ENCODE peak calls at places on chromosomes 4 and X, in seven cellular contexts. One of them, this sample, is unnamed.

GRCh38 chr4:189029961-189030360 is 890.7 kb downstream of the TRIML1 start:
- DNase-seq in tibial nerve: no peak
- DNase-seq in HCT116: no peak
- DNase-seq in NB4: no peak
- DNase-seq in spleen: no peak
- DNase-seq in K562: no peak
- DNase-seq in IMR-90: no peak
- DNase-seq in this sample: no peak

GRCh38 chrX:861335-861890 is 230.8 kb downstream of the SHOX start:
- DNase-seq in tibial nerve: no peak
- DNase-seq in HCT116: no peak
- DNase-seq in NB4: no peak
- DNase-seq in spleen: no peak
- DNase-seq in K562: no peak
- DNase-seq in IMR-90: no peak
- DNase-seq in this sample: no peak

GRCh38 chr4:6470502-6471302 is 1.7 kb downstream of the PPP2R2C start:
- DNase-seq in tibial nerve: no peak
- DNase-seq in HCT116: no peak
- DNase-seq in NB4: peak; percentile 53
- DNase-seq in spleen: peak; percentile 62
- DNase-seq in K562: peak; percentile 90
- DNase-seq in IMR-90: peak; percentile 7
- DNase-seq in this sample: peak; percentile 58

GRCh38 chr4:93659629-93660028 is 168.9 kb upstream of the ATOH1 start:
- DNase-seq in tibial nerve: no peak
- DNase-seq in HCT116: no peak
- DNase-seq in NB4: no peak
- DNase-seq in spleen: no peak
- DNase-seq in K562: no peak
- DNase-seq in IMR-90: peak; percentile 30
- DNase-seq in this sample: no peak

GRCh38 chrX:43969504-43970501 is 3.4 kb downstream of the NDP start:
- DNase-seq in tibial nerve: no peak
- DNase-seq in HCT116: no peak
- DNase-seq in NB4: peak; percentile 2
- DNase-seq in spleen: no peak
- DNase-seq in K562: no peak
- DNase-seq in IMR-90: peak; percentile 56
- DNase-seq in this sample: no peak

GRCh38 chr4:172521680-172522079 is 646.9 kb upstream of the GALNT7 start:
- DNase-seq in tibial nerve: no peak
- DNase-seq in HCT116: no peak
- DNase-seq in NB4: no peak
- DNase-seq in spleen: no peak
- DNase-seq in K562: no peak
- DNase-seq in IMR-90: no peak
- DNase-seq in this sample: no peak

GRCh38 chr4:6591305-6591704 is 16.3 kb downstream of the MAN2B2 start:
- DNase-seq in tibial nerve: no peak
- DNase-seq in HCT116: no peak
- DNase-seq in NB4: no peak
- DNase-seq in spleen: no peak
- DNase-seq in K562: peak; percentile 75
- DNase-seq in IMR-90: no peak
- DNase-seq in this sample: no peak

GRCh38 chr4:153206534-153206933 is 2.3 kb downstream of the TRIM2 start:
- DNase-seq in tibial nerve: no peak
- DNase-seq in HCT116: no peak
- DNase-seq in NB4: no peak
- DNase-seq in spleen: no peak
- DNase-seq in K562: no peak
- DNase-seq in IMR-90: no peak
- DNase-seq in this sample: no peak

GRCh38 chr4:92232566-92232965 is 71.2 kb upstream of the GRID2 start:
- DNase-seq in tibial nerve: no peak
- DNase-seq in HCT116: no peak
- DNase-seq in NB4: no peak
- DNase-seq in spleen: no peak
- DNase-seq in K562: no peak
- DNase-seq in IMR-90: peak; percentile 22
- DNase-seq in this sample: no peak

GRCh38 chr4:138576684-138577083 is 334.5 kb upstream of the SLC7A11 start:
- DNase-seq in tibial nerve: no peak
- DNase-seq in HCT116: peak; percentile 64
- DNase-seq in NB4: peak; percentile 50
- DNase-seq in spleen: no peak
- DNase-seq in K562: peak; percentile 8
- DNase-seq in IMR-90: peak; percentile 68
- DNase-seq in this sample: no peak

GRCh38 chr4:88963817-88964216 is 93.2 kb downstream of the FAM13A start:
- DNase-seq in tibial nerve: no peak
- DNase-seq in HCT116: no peak
- DNase-seq in NB4: peak; percentile 1
- DNase-seq in spleen: no peak
- DNase-seq in K562: no peak
- DNase-seq in IMR-90: peak; percentile 73
- DNase-seq in this sample: no peak

GRCh38 chrX:118974908-118975671 is 672 bp downstream of the LONRF3 start:
- DNase-seq in tibial nerve: no peak
- DNase-seq in HCT116: no peak
- DNase-seq in NB4: peak; percentile 74
- DNase-seq in spleen: peak; percentile 88
- DNase-seq in K562: peak; percentile 50
- DNase-seq in IMR-90: no peak
- DNase-seq in this sample: peak; percentile 74

GRCh38 chr4:16196482-16197393 is 29.5 kb downstream of the TAPT1 start:
- DNase-seq in tibial nerve: no peak
- DNase-seq in HCT116: peak; percentile 38
- DNase-seq in NB4: peak; percentile 50
- DNase-seq in spleen: no peak
- DNase-seq in K562: no peak
- DNase-seq in IMR-90: peak; percentile 65
- DNase-seq in this sample: no peak

GRCh38 chr4:56976283-56976877 is 1.0 kb downstream of the NOA1 start:
- DNase-seq in tibial nerve: no peak
- DNase-seq in HCT116: no peak
- DNase-seq in NB4: no peak
- DNase-seq in spleen: no peak
- DNase-seq in K562: peak; percentile 20
- DNase-seq in IMR-90: no peak
- DNase-seq in this sample: peak; percentile 73

GRCh38 chr4:183533698-183534097 is 28.8 kb downstream of the ING2 start:
- DNase-seq in tibial nerve: no peak
- DNase-seq in HCT116: no peak
- DNase-seq in NB4: no peak
- DNase-seq in spleen: no peak
- DNase-seq in K562: peak; percentile 53
- DNase-seq in IMR-90: no peak
- DNase-seq in this sample: no peak

GRCh38 chr4:102620697-102621497 is 119.7 kb downstream of the NFKB1 start:
- DNase-seq in tibial nerve: no peak
- DNase-seq in HCT116: peak; percentile 76
- DNase-seq in NB4: peak; percentile 71
- DNase-seq in spleen: no peak
- DNase-seq in K562: peak; percentile 53
- DNase-seq in IMR-90: peak; percentile 82
- DNase-seq in this sample: no peak

GRCh38 chr4:2933566-2934076 is 29.6 kb downstream of the NOP14 start:
- DNase-seq in tibial nerve: no peak
- DNase-seq in HCT116: no peak
- DNase-seq in NB4: no peak
- DNase-seq in spleen: no peak
- DNase-seq in K562: no peak
- DNase-seq in IMR-90: no peak
- DNase-seq in this sample: peak; percentile 83

GRCh38 chr4:2932561-2932950 is 30.6 kb downstream of the NOP14 start:
- DNase-seq in tibial nerve: no peak
- DNase-seq in HCT116: no peak
- DNase-seq in NB4: no peak
- DNase-seq in spleen: peak; percentile 82
- DNase-seq in K562: no peak
- DNase-seq in IMR-90: no peak
- DNase-seq in this sample: peak; percentile 71

GRCh38 chr4:2932951-2933565 is 30.1 kb downstream of the NOP14 start:
- DNase-seq in tibial nerve: no peak
- DNase-seq in HCT116: no peak
- DNase-seq in NB4: peak; percentile 86
- DNase-seq in spleen: no peak
- DNase-seq in K562: no peak
- DNase-seq in IMR-90: no peak
- DNase-seq in this sample: peak; percentile 80

GRCh38 chr4:2930821-2931764 is 32.1 kb downstream of the NOP14 start:
- DNase-seq in tibial nerve: no peak
- DNase-seq in HCT116: no peak
- DNase-seq in NB4: peak; percentile 34
- DNase-seq in spleen: peak; percentile 81
- DNase-seq in K562: no peak
- DNase-seq in IMR-90: no peak
- DNase-seq in this sample: peak; percentile 74

GRCh38 chr4:2931765-2932560 is 31.2 kb downstream of the NOP14 start:
- DNase-seq in tibial nerve: peak; percentile 44
- DNase-seq in HCT116: no peak
- DNase-seq in NB4: peak; percentile 94
- DNase-seq in spleen: peak; percentile 96
- DNase-seq in K562: no peak
- DNase-seq in IMR-90: no peak
- DNase-seq in this sample: peak; percentile 85
- TF ChIP-seq POLR2A in tibial nerve: no peak
- TF ChIP-seq POLR2A in HCT116: no peak
- TF ChIP-seq POLR2A in NB4: no peak
- TF ChIP-seq POLR2A in spleen: no peak
- TF ChIP-seq POLR2A in K562: no peak
- TF ChIP-seq POLR2A in IMR-90: no peak
- TF ChIP-seq POLR2A in this sample: no peak

DNA sequence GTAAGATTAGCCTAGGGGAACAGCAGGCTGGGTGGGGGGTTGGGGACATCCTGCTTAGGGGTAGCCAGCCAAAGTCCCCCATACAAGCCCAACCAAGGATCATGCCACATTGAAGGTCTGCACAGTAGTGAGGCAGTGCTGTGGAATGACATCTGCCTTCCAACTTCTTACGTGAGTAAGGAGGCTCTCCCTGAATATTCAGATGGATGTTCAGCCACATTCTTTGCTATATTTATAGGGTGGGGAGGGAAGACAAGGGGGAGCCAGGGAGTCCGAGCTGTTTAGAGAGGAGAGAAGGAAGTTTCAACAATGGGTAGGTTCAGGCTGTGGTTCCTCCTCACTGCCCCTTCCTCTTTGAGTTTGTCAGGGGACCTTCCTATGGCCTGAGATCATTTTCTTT is 29.7 kb downstream of the MSN start:
- DNase-seq in tibial nerve: no peak
- DNase-seq in HCT116: no peak
- DNase-seq in NB4: peak; percentile 68
- DNase-seq in spleen: no peak
- DNase-seq in K562: no peak
- DNase-seq in IMR-90: peak; percentile 79
- DNase-seq in this sample: no peak
- H3K4me3 ChIP-seq in tibial nerve: no peak overlapping the region
- H3K4me3 ChIP-seq in HCT116: no peak overlapping the region
- H3K4me3 ChIP-seq in NB4: peak overlapping the region; percentile 40
- H3K4me3 ChIP-seq in spleen: no peak overlapping the region
- H3K4me3 ChIP-seq in K562: no peak overlapping the region
- H3K4me3 ChIP-seq in IMR-90: no peak overlapping the region
- H3K4me3 ChIP-seq in this sample: no peak overlapping the region

DNA sequence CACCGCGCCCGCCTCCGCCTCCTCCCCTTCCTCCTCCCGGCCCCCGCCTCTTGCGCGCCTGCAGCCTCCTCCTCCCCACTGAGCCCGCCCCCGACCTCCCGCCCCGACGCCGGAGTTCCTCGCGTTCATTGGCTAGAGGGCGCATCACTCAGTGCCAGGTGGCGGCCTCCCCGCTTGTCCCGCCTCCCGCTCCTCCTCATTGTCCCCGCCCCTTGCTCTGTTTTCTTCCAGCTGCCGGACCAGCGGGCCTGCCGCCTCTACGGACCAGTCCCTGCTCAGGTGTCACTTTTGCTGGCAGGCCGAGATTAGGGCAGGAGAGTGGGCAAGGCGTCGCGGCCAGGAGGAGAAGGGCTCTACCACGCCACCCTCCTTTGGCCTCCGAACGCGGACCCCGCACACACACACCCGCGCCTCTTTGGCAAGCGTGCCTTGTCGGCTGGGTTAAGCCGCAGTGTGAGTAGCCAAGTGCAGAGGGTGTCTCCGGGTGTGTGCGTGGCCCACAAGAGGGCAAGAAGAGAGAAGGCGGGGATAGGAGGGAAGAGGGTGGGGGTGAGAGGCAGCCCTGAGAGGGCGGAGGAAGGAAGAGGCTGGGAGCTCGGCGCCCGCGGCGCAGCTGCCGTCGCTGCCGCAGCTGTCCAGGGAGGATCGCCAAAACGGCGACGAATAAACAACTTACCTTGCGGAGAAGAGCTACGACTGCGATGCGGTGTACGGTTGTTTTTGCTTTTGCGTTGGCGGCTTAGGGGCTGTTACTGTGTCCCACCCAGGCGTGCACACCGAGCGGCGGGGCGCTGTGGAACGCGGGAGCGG is 436 bp upstream of the PPP3CA start:
- DNase-seq in tibial nerve: peak; percentile 98
- DNase-seq in HCT116: peak; percentile 92
- DNase-seq in NB4: peak; percentile 96
- DNase-seq in spleen: peak; percentile 100
- DNase-seq in K562: peak; percentile 100
- DNase-seq in IMR-90: peak; percentile 95
- DNase-seq in this sample: peak; percentile 99
- TF ChIP-seq CTCF in tibial nerve: no peak
- TF ChIP-seq CTCF in HCT116: no peak
- TF ChIP-seq CTCF in NB4: no peak
- TF ChIP-seq CTCF in spleen: no peak
- TF ChIP-seq CTCF in K562: no peak
- TF ChIP-seq CTCF in IMR-90: peak; percentile 3
- TF ChIP-seq CTCF in this sample: no peak

DNA sequence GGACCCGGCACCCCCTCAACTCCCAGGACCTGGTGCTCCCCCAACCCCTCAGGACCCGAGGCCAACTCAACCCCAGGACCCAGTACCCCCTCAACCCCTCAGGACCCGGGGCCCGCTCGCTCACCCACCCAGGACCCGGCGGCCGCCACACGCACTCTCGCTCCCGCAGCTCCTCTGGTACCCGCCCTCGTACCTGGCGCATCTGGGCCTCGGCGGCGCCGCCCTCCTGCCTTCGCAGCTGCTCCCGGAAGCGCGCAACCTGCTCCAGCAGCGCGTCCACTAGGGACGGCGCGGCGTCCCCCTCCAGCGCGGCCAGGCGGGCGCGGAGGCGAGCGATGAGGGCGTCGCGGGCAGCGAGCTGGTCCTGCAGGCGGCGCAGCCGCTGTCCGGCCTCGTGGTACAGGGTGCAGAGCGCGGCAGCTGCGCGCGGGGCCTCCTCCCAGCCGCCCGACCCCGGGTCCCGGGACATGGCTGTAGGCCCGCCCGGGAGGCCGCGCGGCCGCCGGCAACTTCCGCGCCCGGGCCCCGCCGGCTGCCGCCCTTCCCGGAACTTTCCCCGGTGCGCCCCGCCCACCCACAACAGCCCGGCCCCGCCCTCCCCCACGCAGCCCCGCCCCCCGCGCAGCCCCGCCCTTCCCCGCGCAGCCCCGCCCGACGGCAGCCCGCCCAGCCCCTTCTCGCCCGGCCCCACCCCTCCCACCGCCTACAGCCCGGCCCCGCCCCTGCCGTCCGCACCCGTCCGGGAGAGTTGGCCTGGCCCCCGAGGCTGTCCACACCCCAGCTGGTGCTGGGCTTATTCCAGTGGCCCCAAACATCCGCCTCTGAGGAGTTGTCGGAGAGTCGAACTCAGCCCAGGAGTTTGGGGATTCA is at the start of gene TNIP2:
- DNase-seq in tibial nerve: peak; percentile 79
- DNase-seq in HCT116: no peak
- DNase-seq in NB4: peak; percentile 85
- DNase-seq in spleen: peak; percentile 96
- DNase-seq in K562: peak; percentile 98
- DNase-seq in IMR-90: peak; percentile 73
- DNase-seq in this sample: peak; percentile 95
- TF ChIP-seq POLR2A in tibial nerve: peak; percentile 55
- TF ChIP-seq POLR2A in HCT116: no peak
- TF ChIP-seq POLR2A in NB4: peak; percentile 68
- TF ChIP-seq POLR2A in spleen: peak; percentile 77
- TF ChIP-seq POLR2A in K562: peak; percentile 71
- TF ChIP-seq POLR2A in IMR-90: peak; percentile 34
- TF ChIP-seq POLR2A in this sample: no peak

This sample was measured in suprapubic skin.